ENCODE peak calls at places on chromosomes 7 and 10, in seven cellular contexts. K is tibial nerve, C is upper lobe of left lung, Z is esophagus muscularis mucosa, E is adrenal gland, A is heart left ventricle, O is ovary. X is an unnamed sample.

GRCh38 chr10:34222359-34222758 is 592.7 kb downstream of the PARD3 start:
- DNase-seq in K (no peak), C (no peak), Z (no peak), E (no peak), A (no peak), O (no peak), X (no peak)

GRCh38 chr10:43823237-43823605 is 174.5 kb upstream of the ZNF32 start:
- DNase-seq in K (no peak), C (no peak), Z (no peak), E (no peak), A (no peak), O (no peak), X (no peak)

GRCh38 chr10:24849051-24849450 is 103.4 kb downstream of the PRTFDC1 start:
- DNase-seq in K (no peak), C (no peak), Z (no peak), E (no peak), A (no peak), O (no peak), X (no peak)

GRCh38 chr7:104160375-104160774 is 47.4 kb downstream of the ORC5 start:
- DNase-seq in K (no peak), C (no peak), Z (no peak), E (no peak), A (no peak), O (no peak), X (no peak)

GRCh38 chr10:117165557-117166419 is 27.7 kb upstream of the VAX1 start:
- DNase-seq in K (no peak), C (peak), Z (no peak), E (peak), A (no peak), O (no peak), X (no peak)

GRCh38 chr10:119917777-119918176 is 25.2 kb downstream of the SEC23IP start:
- DNase-seq in K (no peak), C (no peak), Z (no peak), E (no peak), A (no peak), O (no peak), X (no peak)

GRCh38 chr10:63105811-63106755 is 27.0 kb upstream of the NRBF2 start:
- DNase-seq in K (peak), C (no peak), Z (no peak), E (no peak), A (peak), O (no peak), X (no peak)

GRCh38 chr10:75070478-75071163 is 40.8 kb upstream of the SAMD8 start:
- DNase-seq in K (no peak), C (no peak), Z (no peak), E (no peak), A (peak), O (no peak), X (no peak)

GRCh38 chr10:93818086-93818485 is 60.4 kb downstream of the LGI1 start:
- DNase-seq in K (no peak), C (no peak), Z (no peak), E (no peak), A (no peak), O (no peak), X (no peak)

GRCh38 chr7:45061352-45061751 is 27.4 kb downstream of the NACAD start:
- DNase-seq in K (no peak), C (no peak), Z (no peak), E (peak), A (no peak), O (no peak), X (no peak)

GRCh38 chr10:11215468-11215867 is 197.8 kb downstream of the CELF2 start:
- DNase-seq in K (no peak), C (no peak), Z (no peak), E (no peak), A (no peak), O (no peak), X (no peak)

GRCh38 chr7:158102897-158103296 is 484.7 kb downstream of the PTPRN2 start:
- DNase-seq in K (no peak), C (no peak), Z (no peak), E (peak), A (no peak), O (no peak), X (no peak)

GRCh38 chr10:97319671-97320479 is 804 bp downstream of the FRAT1 start:
- DNase-seq in K (peak), C (peak), Z (no peak), E (peak), A (peak), O (peak), X (no peak)

GRCh38 chr7:46032936-46033335 is 111.9 kb upstream of the IGFBP3 start:
- DNase-seq in K (no peak), C (no peak), Z (no peak), E (no peak), A (no peak), O (no peak), X (no peak)

GRCh38 chr7:82164813-82165212 is 278.8 kb downstream of the CACNA2D1 start:
- DNase-seq in K (peak), C (no peak), Z (no peak), E (peak), A (peak), O (no peak), X (no peak)

GRCh38 chr7:12314199-12314598 is 89.5 kb downstream of the VWDE start:
- DNase-seq in K (no peak), C (no peak), Z (no peak), E (no peak), A (no peak), O (no peak), X (no peak)

GRCh38 chr7:37510043-37510634 is 61.5 kb upstream of the ELMO1 start:
- DNase-seq in K (no peak), C (no peak), Z (no peak), E (no peak), A (no peak), O (no peak), X (no peak)

GRCh38 chr7:142012825-142013506 is 17.3 kb downstream of the MGAM start:
- DNase-seq in K (no peak), C (no peak), Z (no peak), E (no peak), A (no peak), O (no peak), X (no peak)

GRCh38 chr10:48414778-48415177 is 108.3 kb downstream of the MAPK8 start:
- DNase-seq in K (no peak), C (no peak), Z (no peak), E (no peak), A (no peak), O (no peak), X (no peak)

GRCh38 chr7:47215049-47215448 is 366.9 kb downstream of the TNS3 start:
- DNase-seq in K (no peak), C (no peak), Z (peak), E (no peak), A (no peak), O (no peak), X (no peak)

GRCh38 chr10:84179059-84179710 is 5.6 kb downstream of the GPR15LG start:
- DNase-seq in K (no peak), C (no peak), Z (no peak), E (no peak), A (no peak), O (no peak), X (no peak)

GRCh38 chr10:78025685-78026364 is 3.5 kb downstream of the POLR3A start:
- DNase-seq in K (no peak), C (no peak), Z (no peak), E (no peak), A (no peak), O (no peak), X (no peak)

GRCh38 chr10:95502377-95502776 is 58.8 kb downstream of the SORBS1 start:
- DNase-seq in K (no peak), C (no peak), Z (no peak), E (no peak), A (no peak), O (no peak), X (no peak)

GRCh38 chr10:474406-474805 is 215.1 kb downstream of the DIP2C start:
- DNase-seq in K (no peak), C (no peak), Z (no peak), E (no peak), A (no peak), O (no peak), X (no peak)

GRCh38 chr10:34648919-34649318 is 166.2 kb downstream of the PARD3 start:
- DNase-seq in K (no peak), C (no peak), Z (no peak), E (no peak), A (no peak), O (no peak), X (no peak)

GRCh38 chr10:52459097-52459496 is 145.0 kb downstream of the DKK1 start:
- DNase-seq in K (no peak), C (no peak), Z (no peak), E (no peak), A (no peak), O (no peak), X (no peak)

GRCh38 chr10:29257106-29257783 is 31.6 kb upstream of the LYZL1 start:
- DNase-seq in K (peak), C (no peak), Z (no peak), E (peak), A (peak), O (peak), X (peak)

GRCh38 chr10:133350283-133350949 is 3.2 kb downstream of the PRAP1 start:
- DNase-seq in K (no peak), C (peak), Z (no peak), E (no peak), A (no peak), O (no peak), X (no peak)
- TF ChIP-seq POLR2A in K (no peak), C (no peak), Z (no peak), E (no peak), A (no peak), O (no peak), X (no peak)

GRCh38 chr7:920351-921070 is 34.0 kb downstream of the ADAP1 start:
- DNase-seq in K (no peak), C (peak), Z (no peak), E (peak), A (peak), O (peak), X (no peak)

GRCh38 chr7:923108-924041 is 31.1 kb downstream of the ADAP1 start:
- DNase-seq in K (peak), C (peak), Z (peak), E (peak), A (peak), O (peak), X (no peak)

GRCh38 chr7:921581-922333 is 32.7 kb downstream of the ADAP1 start:
- DNase-seq in K (no peak), C (peak), Z (no peak), E (peak), A (peak), O (peak), X (no peak)

GRCh38 chr7:921071-921461 is 33.4 kb downstream of the ADAP1 start:
- DNase-seq in K (no peak), C (peak), Z (no peak), E (no peak), A (peak), O (peak), X (no peak)

GRCh38 chr7:922334-923107 is 32.0 kb downstream of the ADAP1 start:
- DNase-seq in K (no peak), C (peak), Z (no peak), E (peak), A (peak), O (peak), X (no peak)
- TF ChIP-seq POLR2A in K (no peak), C (no peak), Z (no peak), E (no peak), A (no peak), O (no peak), X (no peak)

GRCh38 chr7:151115121-151115835 is 29.0 kb downstream of the AGAP3 start:
- DNase-seq in K (no peak), C (peak), Z (no peak), E (no peak), A (no peak), O (no peak), X (no peak)

GRCh38 chr7:151116603-151117002 is 30.3 kb downstream of the AGAP3 start:
- DNase-seq in K (no peak), C (peak), Z (no peak), E (no peak), A (no peak), O (no peak), X (no peak)

GRCh38 chr7:151117041-151117440 is 30.8 kb downstream of the AGAP3 start:
- DNase-seq in K (no peak), C (no peak), Z (no peak), E (no peak), A (no peak), O (no peak), X (no peak)

GRCh38 chr7:151114151-151115090 is 28.1 kb downstream of the AGAP3 start:
- DNase-seq in K (no peak), C (peak), Z (no peak), E (no peak), A (no peak), O (no peak), X (no peak)

DNA sequence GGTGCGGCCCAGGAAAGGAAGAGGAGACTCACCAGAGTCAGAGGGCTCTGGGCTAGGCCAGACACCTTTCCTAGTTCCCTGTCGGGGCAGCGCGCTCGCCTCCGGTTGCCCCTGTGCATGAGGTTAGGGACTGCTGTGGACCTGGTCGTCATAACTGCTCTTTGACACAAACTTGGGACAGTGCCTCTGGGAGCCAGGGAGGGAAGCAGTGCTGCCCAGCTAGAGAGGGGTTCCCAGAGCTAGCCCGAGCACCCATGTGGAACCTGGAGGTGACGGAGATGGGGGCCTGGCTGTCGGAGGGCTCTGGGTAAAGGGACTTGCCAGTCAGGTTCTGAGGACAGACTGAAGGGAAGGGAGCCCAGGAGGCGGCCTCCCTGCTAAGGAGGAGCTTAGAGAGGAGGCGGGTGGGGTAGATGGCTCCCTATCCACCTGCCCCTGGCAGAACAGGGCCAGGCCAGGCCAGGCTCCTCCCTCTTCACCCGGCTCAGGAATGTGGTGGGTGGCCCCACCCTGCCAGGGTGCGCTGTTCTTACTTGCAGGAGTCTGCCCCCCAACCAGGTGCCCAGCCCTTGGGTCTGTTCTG is 29.7 kb downstream of the AGAP3 start:
- DNase-seq in K (no peak), C (peak), Z (no peak), E (no peak), A (no peak), O (no peak), X (no peak)
- TF ChIP-seq POLR2A in K (no peak), C (peak), Z (no peak), E (no peak), A (no peak), O (no peak), X (no peak)

DNA sequence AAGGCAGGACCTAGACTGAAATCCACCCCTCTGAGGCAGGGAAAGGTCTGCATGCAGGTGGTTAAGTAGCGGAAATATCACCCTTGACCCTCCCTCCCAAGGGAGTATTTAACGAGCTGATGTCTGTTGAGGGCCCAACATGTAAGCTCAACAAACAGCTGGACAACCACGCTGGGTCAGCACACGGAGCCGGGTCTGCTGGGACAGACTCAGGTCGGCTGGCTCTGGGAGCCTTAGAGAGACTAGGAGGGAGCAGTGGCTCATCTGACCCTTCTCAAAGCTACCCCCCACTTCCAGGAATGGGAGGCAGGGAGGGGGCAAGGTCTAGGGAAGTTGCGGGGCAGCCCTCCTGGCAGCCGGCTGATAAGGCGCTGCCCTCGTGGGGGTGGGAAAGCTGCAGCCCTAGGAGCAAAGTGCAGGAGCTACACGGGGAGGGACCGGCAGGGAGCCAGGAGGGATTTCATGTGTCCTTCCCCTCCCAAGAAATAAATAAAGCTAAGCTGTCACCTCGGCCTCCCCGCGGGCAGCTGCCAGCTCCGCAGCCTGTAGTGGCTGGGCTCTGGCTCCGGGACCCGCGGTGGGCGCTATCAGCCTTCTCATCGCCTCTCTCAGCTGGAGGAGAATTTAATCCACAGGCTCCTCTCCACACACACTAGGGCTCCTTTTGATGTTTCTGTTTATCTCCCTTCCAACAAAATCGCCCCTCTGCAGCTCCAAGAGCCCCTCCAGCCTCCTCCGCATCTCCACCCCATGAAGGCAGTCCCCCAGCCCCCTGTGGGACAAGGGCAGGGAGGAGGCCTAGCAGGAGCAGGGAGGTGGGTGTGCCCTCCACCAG is 80.8 kb downstream of the C10orf105 start:
- DNase-seq in K (no peak), C (no peak), Z (no peak), E (no peak), A (no peak), O (peak), X (no peak)
- TF ChIP-seq POLR2A in K (no peak), C (no peak), Z (no peak), E (no peak), A (no peak), O (no peak), X (no peak)

GRCh38 chr10:76878514-76878913 is 759.1 kb downstream of the KCNMA1 start:
- DNase-seq in K (no peak), C (no peak), Z (no peak), E (no peak), A (no peak), O (no peak), X (no peak)
- TF ChIP-seq POLR2A in K (no peak), C (no peak), Z (no peak), E (no peak), A (no peak), O (no peak), X (no peak)

DNA sequence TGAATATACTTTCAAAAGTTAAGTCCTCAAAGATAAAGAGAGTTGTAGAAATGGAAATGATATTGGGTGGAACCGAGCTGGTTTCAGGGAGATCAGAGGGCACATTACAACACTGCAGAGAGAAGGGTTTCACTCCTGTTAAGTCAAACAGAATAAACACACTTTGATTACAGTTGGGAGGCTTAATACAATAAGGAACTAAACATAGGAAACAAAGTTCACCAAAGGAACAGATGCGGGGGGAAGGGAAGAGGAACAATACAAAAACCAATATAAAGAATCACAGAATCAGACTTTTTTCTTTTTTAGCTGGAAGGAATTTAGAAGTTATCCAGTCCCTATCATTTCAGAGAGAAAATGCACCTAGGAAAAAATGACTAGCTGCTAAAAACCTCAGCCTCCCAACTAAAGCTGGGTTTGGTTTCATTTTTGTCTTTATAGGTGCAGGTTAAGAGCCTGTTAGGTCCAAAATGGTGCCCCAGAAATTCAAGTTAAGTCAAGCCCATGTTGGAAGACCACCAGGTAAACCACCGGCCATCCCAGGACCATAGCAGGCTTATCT is 81.9 kb downstream of the DNMBP start:
- DNase-seq in K (peak), C (no peak), Z (no peak), E (no peak), A (no peak), O (no peak), X (no peak)
- TF ChIP-seq POLR2A in K (no peak), C (no peak), Z (no peak), E (no peak), A (no peak), O (no peak), X (no peak)

DNA sequence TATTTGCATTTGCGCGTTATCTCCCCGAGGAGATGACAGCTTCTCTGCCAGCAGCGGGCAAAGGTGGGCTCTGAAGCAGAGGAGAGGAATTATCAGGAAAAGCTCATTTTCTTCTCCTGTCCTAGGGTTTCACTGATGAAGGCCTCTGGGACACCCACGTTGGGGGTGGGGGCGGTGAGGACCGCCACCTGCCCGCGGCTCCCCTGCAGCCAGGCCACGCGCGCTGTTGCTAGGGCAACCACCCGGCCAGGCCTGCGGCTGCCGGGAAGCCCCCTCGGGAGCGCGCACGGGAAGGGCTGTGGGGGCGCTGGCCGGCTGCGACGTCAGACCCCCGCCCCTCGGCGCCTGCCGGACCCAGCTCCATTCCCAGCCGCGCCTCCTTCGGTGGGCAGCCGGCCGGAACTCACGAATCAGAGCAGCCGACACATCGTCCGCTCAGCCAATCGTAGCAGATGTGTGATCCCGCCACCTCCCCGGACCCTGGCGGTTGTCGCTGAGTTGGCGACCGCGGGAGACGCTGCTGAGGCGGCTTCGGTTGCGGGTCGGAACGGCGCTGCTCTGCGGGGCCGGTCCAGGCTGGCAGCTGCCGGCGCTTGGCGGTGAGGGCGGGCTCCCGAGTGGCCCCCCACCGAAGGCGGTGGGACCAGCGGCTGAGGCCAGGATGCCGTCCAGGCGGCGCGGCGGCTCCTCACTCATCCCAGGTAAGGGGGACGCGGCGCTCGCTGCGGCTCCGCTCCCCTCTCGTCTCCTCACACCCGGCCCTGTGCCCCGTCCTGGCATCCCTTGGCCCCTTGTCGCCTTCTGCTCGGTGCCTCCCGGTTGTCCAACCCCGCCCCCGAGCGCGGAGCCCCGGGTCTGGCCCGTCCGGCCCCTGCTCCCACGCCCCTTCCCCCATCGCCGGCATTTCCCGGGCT is at the start of gene TPST1:
- DNase-seq in K (peak), C (peak), Z (peak), E (peak), A (peak), O (peak), X (no peak)
- TF ChIP-seq POLR2A in K (peak), C (peak), Z (peak), E (peak), A (no peak), O (peak), X (peak)